ENCODE peak calls at places on chromosomes 16 and 17, in eight cellular contexts. S is stimulated activated CD4-positive, alpha-beta T cell treated with anti-CD3 and anti-CD28 coated beads, TNF-alpha, amount 100 ng/mL, for 4 hours; B is activated CD4-positive, alpha-beta T cell treated with anti-CD3 and anti-CD28 coated beads, Interleukin-2, amount 10 ng/mL, durations not matched to agents 7 days and 5 days; Z is AG09309; A is T-helper 1 cell; I is AG04450; L is T-helper 2 cell; F is AG10803. M is an unnamed sample.

GRCh38 chr17:48873212-48873611 is 19.4 kb upstream of the ATP5MC1 start:
- DNase-seq in S (no peak), B (no peak), Z (no peak), A (no peak), I (peak), L (no peak), F (no peak), M (peak)

GRCh38 chr17:81198826-81199481 is 23.8 kb downstream of the CEP131 start:
- DNase-seq in S (no peak), B (no peak), Z (no peak), A (no peak), I (no peak), L (no peak), F (no peak), M (no peak)

GRCh38 chr16:22353188-22353919 is 21.1 kb downstream of the CDR2 start:
- DNase-seq in S (no peak), B (no peak), Z (peak), A (no peak), I (peak), L (no peak), F (peak), M (peak)

GRCh38 chr17:3960764-3961163 is 3.5 kb downstream of the ATP2A3 start:
- DNase-seq in S (no peak), B (no peak), Z (no peak), A (no peak), I (no peak), L (no peak), F (peak), M (no peak)

GRCh38 chr16:58053682-58054005 is 28.1 kb downstream of the MMP15 start:
- DNase-seq in S (no peak), B (no peak), Z (no peak), A (no peak), I (no peak), L (no peak), F (no peak), M (no peak)

GRCh38 chr17:30717290-30718098 is 107.0 kb downstream of the CRLF3 start:
- DNase-seq in S (no peak), B (no peak), Z (no peak), A (no peak), I (no peak), L (no peak), F (no peak), M (no peak)

GRCh38 chr17:35788504-35788998 is 6.9 kb downstream of the MMP28 start:
- DNase-seq in S (no peak), B (no peak), Z (no peak), A (no peak), I (no peak), L (no peak), F (peak), M (no peak)

GRCh38 chr17:9343513-9343912 is 232.1 kb downstream of the STX8 start:
- DNase-seq in S (no peak), B (no peak), Z (no peak), A (no peak), I (no peak), L (no peak), F (no peak), M (peak)

GRCh38 chr17:39938140-39938869 is 10.8 kb downstream of the LRRC3C start:
- DNase-seq in S (no peak), B (no peak), Z (no peak), A (no peak), I (no peak), L (no peak), F (no peak), M (no peak)

GRCh38 chr17:48456584-48456983 is 26.6 kb upstream of the SKAP1 start:
- DNase-seq in S (no peak), B (peak), Z (no peak), A (no peak), I (no peak), L (no peak), F (no peak), M (peak)

GRCh38 chr17:62188713-62189112 is 123.6 kb upstream of the MED13 start:
- DNase-seq in S (no peak), B (no peak), Z (no peak), A (no peak), I (no peak), L (no peak), F (no peak), M (no peak)

GRCh38 chr16:8583199-8583598 is 7.1 kb downstream of the TMEM114 start:
- DNase-seq in S (no peak), B (no peak), Z (no peak), A (no peak), I (no peak), L (no peak), F (peak), M (no peak)

GRCh38 chr17:72726936-72727335 is 365.6 kb downstream of the SLC39A11 start:
- DNase-seq in S (no peak), B (peak), Z (no peak), A (no peak), I (no peak), L (no peak), F (no peak), M (no peak)

GRCh38 chr16:84685210-84685609 is 14.6 kb upstream of the USP10 start:
- DNase-seq in S (no peak), B (no peak), Z (no peak), A (no peak), I (no peak), L (no peak), F (no peak), M (no peak)

M was measured in mesendoderm.